ENCODE peak calls at places on chromosomes 2 and 18, in six cellular contexts. One of them, this sample, is unnamed.

GRCh38 chr2:58428553-58429284 is 187.6 kb upstream of the FANCL start:
- DNase-seq in GM12865: peak
- DNase-seq in GM20000: peak
- DNase-seq in brain microvascular endothelial cell: no peak
- DNase-seq in fibroblast of the aortic adventitia: no peak
- DNase-seq in progenitor cell of endocrine pancreas: peak
- DNase-seq in this sample: peak

GRCh38 chr18:8167673-8168072 is 441.6 kb upstream of the RAB12 start:
- DNase-seq in GM12865: no peak
- DNase-seq in GM20000: no peak
- DNase-seq in brain microvascular endothelial cell: no peak
- DNase-seq in fibroblast of the aortic adventitia: no peak
- DNase-seq in progenitor cell of endocrine pancreas: no peak
- DNase-seq in this sample: no peak

GRCh38 chr2:30714811-30715709 is 92.2 kb downstream of the CAPN13 start:
- DNase-seq in GM12865: peak
- DNase-seq in GM20000: no peak
- DNase-seq in brain microvascular endothelial cell: no peak
- DNase-seq in fibroblast of the aortic adventitia: no peak
- DNase-seq in progenitor cell of endocrine pancreas: no peak
- DNase-seq in this sample: no peak

GRCh38 chr2:149161481-149162225 is 123.2 kb downstream of the LYPD6B start:
- DNase-seq in GM12865: no peak
- DNase-seq in GM20000: no peak
- DNase-seq in brain microvascular endothelial cell: no peak
- DNase-seq in fibroblast of the aortic adventitia: no peak
- DNase-seq in progenitor cell of endocrine pancreas: no peak
- DNase-seq in this sample: no peak

GRCh38 chr2:62593825-62594224 is 87.8 kb upstream of the TMEM17 start:
- DNase-seq in GM12865: no peak
- DNase-seq in GM20000: no peak
- DNase-seq in brain microvascular endothelial cell: no peak
- DNase-seq in fibroblast of the aortic adventitia: no peak
- DNase-seq in progenitor cell of endocrine pancreas: no peak
- DNase-seq in this sample: no peak

GRCh38 chr2:113965644-113966043 is 75.8 kb downstream of the ACTR3 start:
- DNase-seq in GM12865: peak
- DNase-seq in GM20000: peak
- DNase-seq in brain microvascular endothelial cell: peak
- DNase-seq in fibroblast of the aortic adventitia: peak
- DNase-seq in progenitor cell of endocrine pancreas: no peak
- DNase-seq in this sample: peak

GRCh38 chr2:73107211-73107926 is 5.4 kb downstream of the RAB11FIP5 start:
- DNase-seq in GM12865: no peak
- DNase-seq in GM20000: no peak
- DNase-seq in brain microvascular endothelial cell: no peak
- DNase-seq in fibroblast of the aortic adventitia: peak
- DNase-seq in progenitor cell of endocrine pancreas: no peak
- DNase-seq in this sample: no peak

GRCh38 chr2:68255736-68256450 is 3.6 kb upstream of the PPP3R1 start:
- DNase-seq in GM12865: no peak
- DNase-seq in GM20000: no peak
- DNase-seq in brain microvascular endothelial cell: no peak
- DNase-seq in fibroblast of the aortic adventitia: peak
- DNase-seq in progenitor cell of endocrine pancreas: no peak
- DNase-seq in this sample: no peak

GRCh38 chr2:182503886-182504285 is 77.0 kb upstream of the PDE1A start:
- DNase-seq in GM12865: no peak
- DNase-seq in GM20000: no peak
- DNase-seq in brain microvascular endothelial cell: no peak
- DNase-seq in fibroblast of the aortic adventitia: peak
- DNase-seq in progenitor cell of endocrine pancreas: no peak
- DNase-seq in this sample: no peak

GRCh38 chr2:8462899-8463648 is 218.8 kb upstream of the ID2 start:
- DNase-seq in GM12865: no peak
- DNase-seq in GM20000: no peak
- DNase-seq in brain microvascular endothelial cell: no peak
- DNase-seq in fibroblast of the aortic adventitia: no peak
- DNase-seq in progenitor cell of endocrine pancreas: no peak
- DNase-seq in this sample: no peak

GRCh38 chr2:191881982-191882816 is 35.3 kb upstream of the CAVIN2 start:
- DNase-seq in GM12865: no peak
- DNase-seq in GM20000: no peak
- DNase-seq in brain microvascular endothelial cell: no peak
- DNase-seq in fibroblast of the aortic adventitia: no peak
- DNase-seq in progenitor cell of endocrine pancreas: no peak
- DNase-seq in this sample: no peak

GRCh38 chr2:206988884-206989283 is 49.6 kb downstream of the CPO start:
- DNase-seq in GM12865: no peak
- DNase-seq in GM20000: no peak
- DNase-seq in brain microvascular endothelial cell: no peak
- DNase-seq in fibroblast of the aortic adventitia: no peak
- DNase-seq in progenitor cell of endocrine pancreas: no peak
- DNase-seq in this sample: no peak

GRCh38 chr2:206987810-206988209 is 48.5 kb downstream of the CPO start:
- DNase-seq in GM12865: no peak
- DNase-seq in GM20000: no peak
- DNase-seq in brain microvascular endothelial cell: no peak
- DNase-seq in fibroblast of the aortic adventitia: no peak
- DNase-seq in progenitor cell of endocrine pancreas: no peak
- DNase-seq in this sample: no peak

GRCh38 chr2:206993512-206993911 is 54.2 kb downstream of the CPO start:
- DNase-seq in GM12865: no peak
- DNase-seq in GM20000: no peak
- DNase-seq in brain microvascular endothelial cell: no peak
- DNase-seq in fibroblast of the aortic adventitia: no peak
- DNase-seq in progenitor cell of endocrine pancreas: no peak
- DNase-seq in this sample: no peak

GRCh38 chr2:206989306-206989705 is 50.0 kb downstream of the CPO start:
- DNase-seq in GM12865: peak
- DNase-seq in GM20000: peak
- DNase-seq in brain microvascular endothelial cell: no peak
- DNase-seq in fibroblast of the aortic adventitia: no peak
- DNase-seq in progenitor cell of endocrine pancreas: peak
- DNase-seq in this sample: peak

GRCh38 chr2:206990335-206990734 is 51.0 kb downstream of the CPO start:
- DNase-seq in GM12865: no peak
- DNase-seq in GM20000: no peak
- DNase-seq in brain microvascular endothelial cell: no peak
- DNase-seq in fibroblast of the aortic adventitia: peak
- DNase-seq in progenitor cell of endocrine pancreas: no peak
- DNase-seq in this sample: no peak
- TF ChIP-seq CTCF in GM12865: no peak
- TF ChIP-seq CTCF in GM20000: no peak
- TF ChIP-seq CTCF in brain microvascular endothelial cell: no peak
- TF ChIP-seq CTCF in fibroblast of the aortic adventitia: no peak
- TF ChIP-seq CTCF in progenitor cell of endocrine pancreas: no peak
- TF ChIP-seq CTCF in this sample: no peak

GRCh38 chr2:10160226-10160955 is 37.9 kb downstream of the RRM2 start:
- DNase-seq in GM12865: no peak
- DNase-seq in GM20000: no peak
- DNase-seq in brain microvascular endothelial cell: no peak
- DNase-seq in fibroblast of the aortic adventitia: no peak
- DNase-seq in progenitor cell of endocrine pancreas: no peak
- DNase-seq in this sample: no peak

GRCh38 chr2:10158681-10159080 is 36.1 kb downstream of the RRM2 start:
- DNase-seq in GM12865: no peak
- DNase-seq in GM20000: no peak
- DNase-seq in brain microvascular endothelial cell: no peak
- DNase-seq in fibroblast of the aortic adventitia: no peak
- DNase-seq in progenitor cell of endocrine pancreas: no peak
- DNase-seq in this sample: no peak

GRCh38 chr2:10159086-10159485 is 36.5 kb downstream of the RRM2 start:
- DNase-seq in GM12865: no peak
- DNase-seq in GM20000: no peak
- DNase-seq in brain microvascular endothelial cell: no peak
- DNase-seq in fibroblast of the aortic adventitia: no peak
- DNase-seq in progenitor cell of endocrine pancreas: no peak
- DNase-seq in this sample: no peak

GRCh38 chr2:10159486-10160160 is 37.1 kb downstream of the RRM2 start:
- DNase-seq in GM12865: no peak
- DNase-seq in GM20000: no peak
- DNase-seq in brain microvascular endothelial cell: no peak
- DNase-seq in fibroblast of the aortic adventitia: no peak
- DNase-seq in progenitor cell of endocrine pancreas: no peak
- DNase-seq in this sample: no peak

DNA sequence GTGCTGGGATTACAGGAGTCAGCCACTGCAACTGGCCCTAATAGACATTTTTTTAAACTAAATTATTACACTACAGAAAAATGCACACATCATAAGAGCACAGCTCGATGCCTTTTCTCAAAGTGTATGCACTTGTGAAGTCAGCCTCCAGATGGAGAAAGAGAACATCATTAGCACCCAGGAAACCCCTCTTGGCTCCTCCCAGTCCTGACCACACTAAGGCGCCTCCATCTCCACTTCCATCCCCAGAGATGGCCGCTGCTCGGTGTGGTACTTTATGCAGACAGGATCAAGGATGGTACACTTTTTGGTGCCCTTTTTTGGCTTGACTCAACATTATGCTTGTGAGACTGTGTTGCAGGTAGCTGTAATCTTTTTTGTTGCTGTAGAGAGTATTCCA is 34.8 kb downstream of the RRM2 start:
- DNase-seq in GM12865: no peak
- DNase-seq in GM20000: no peak
- DNase-seq in brain microvascular endothelial cell: no peak
- DNase-seq in fibroblast of the aortic adventitia: no peak
- DNase-seq in progenitor cell of endocrine pancreas: no peak
- DNase-seq in this sample: no peak
- TF ChIP-seq CTCF in GM12865: no peak
- TF ChIP-seq CTCF in GM20000: no peak
- TF ChIP-seq CTCF in brain microvascular endothelial cell: no peak
- TF ChIP-seq CTCF in fibroblast of the aortic adventitia: no peak
- TF ChIP-seq CTCF in progenitor cell of endocrine pancreas: no peak
- TF ChIP-seq CTCF in this sample: no peak

DNA sequence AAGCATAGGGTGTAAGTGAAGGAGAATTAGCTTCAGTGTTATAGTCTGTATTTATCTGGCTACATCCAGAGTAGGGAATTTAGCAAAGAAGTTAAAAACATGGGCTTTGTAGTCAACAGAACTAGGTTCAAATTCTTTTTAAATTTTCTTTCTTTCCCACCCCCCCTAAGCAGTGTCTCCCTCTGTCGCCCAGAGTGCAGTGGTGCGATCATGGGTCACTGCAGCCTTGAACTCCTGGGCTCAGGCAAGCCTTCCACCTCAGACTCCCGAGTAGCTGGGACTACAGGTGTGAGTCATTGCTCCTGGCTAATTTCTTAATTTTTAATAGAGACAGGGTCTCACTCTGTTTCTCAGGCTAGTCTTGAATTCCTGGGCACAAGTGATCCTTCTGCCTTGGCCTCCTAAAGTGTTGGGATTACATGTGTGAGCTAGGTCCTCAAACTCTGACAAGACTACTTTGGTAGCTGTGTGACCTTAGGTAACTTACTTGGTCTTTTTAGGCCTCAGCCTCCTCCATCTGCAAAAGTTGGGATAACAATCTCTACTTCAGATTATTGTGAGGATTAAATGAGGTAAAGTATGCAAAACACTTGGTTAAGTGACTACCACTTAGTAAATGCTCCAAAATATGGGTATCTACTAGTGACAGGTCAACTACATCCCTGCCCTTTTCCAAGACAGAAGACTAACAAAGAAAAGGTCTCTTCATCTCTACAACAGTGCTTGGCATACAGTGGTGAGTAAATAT is 17.8 kb downstream of the DOK1 start:
- DNase-seq in GM12865: peak
- DNase-seq in GM20000: no peak
- DNase-seq in brain microvascular endothelial cell: no peak
- DNase-seq in fibroblast of the aortic adventitia: no peak
- DNase-seq in progenitor cell of endocrine pancreas: no peak
- DNase-seq in this sample: no peak
- TF ChIP-seq CTCF in GM12865: peak
- TF ChIP-seq CTCF in GM20000: no peak
- TF ChIP-seq CTCF in brain microvascular endothelial cell: no peak
- TF ChIP-seq CTCF in fibroblast of the aortic adventitia: peak
- TF ChIP-seq CTCF in progenitor cell of endocrine pancreas: no peak
- TF ChIP-seq CTCF in this sample: no peak

GRCh38 chr2:162524192-162524591 is 180.3 kb downstream of the GCA start:
- DNase-seq in GM12865: no peak
- DNase-seq in GM20000: no peak
- DNase-seq in brain microvascular endothelial cell: no peak
- DNase-seq in fibroblast of the aortic adventitia: no peak
- DNase-seq in progenitor cell of endocrine pancreas: no peak
- DNase-seq in this sample: no peak
- TF ChIP-seq CTCF in GM12865: no peak
- TF ChIP-seq CTCF in GM20000: no peak
- TF ChIP-seq CTCF in brain microvascular endothelial cell: no peak
- TF ChIP-seq CTCF in fibroblast of the aortic adventitia: no peak
- TF ChIP-seq CTCF in progenitor cell of endocrine pancreas: peak
- TF ChIP-seq CTCF in this sample: no peak

GRCh38 chr2:129716781-129717559 is 262.5 kb upstream of the RAB6C start:
- DNase-seq in GM12865: no peak
- DNase-seq in GM20000: no peak
- DNase-seq in brain microvascular endothelial cell: no peak
- DNase-seq in fibroblast of the aortic adventitia: no peak
- DNase-seq in progenitor cell of endocrine pancreas: no peak
- DNase-seq in this sample: no peak

GRCh38 chr2:129720360-129720759 is 259.1 kb upstream of the RAB6C start:
- DNase-seq in GM12865: no peak
- DNase-seq in GM20000: no peak
- DNase-seq in brain microvascular endothelial cell: no peak
- DNase-seq in fibroblast of the aortic adventitia: no peak
- DNase-seq in progenitor cell of endocrine pancreas: no peak
- DNase-seq in this sample: no peak

GRCh38 chr2:129717560-129718128 is 261.8 kb upstream of the RAB6C start:
- DNase-seq in GM12865: no peak
- DNase-seq in GM20000: no peak
- DNase-seq in brain microvascular endothelial cell: no peak
- DNase-seq in fibroblast of the aortic adventitia: no peak
- DNase-seq in progenitor cell of endocrine pancreas: no peak
- DNase-seq in this sample: no peak

GRCh38 chr2:129720761-129721160 is 258.7 kb upstream of the RAB6C start:
- DNase-seq in GM12865: no peak
- DNase-seq in GM20000: no peak
- DNase-seq in brain microvascular endothelial cell: no peak
- DNase-seq in fibroblast of the aortic adventitia: no peak
- DNase-seq in progenitor cell of endocrine pancreas: no peak
- DNase-seq in this sample: no peak

DNA sequence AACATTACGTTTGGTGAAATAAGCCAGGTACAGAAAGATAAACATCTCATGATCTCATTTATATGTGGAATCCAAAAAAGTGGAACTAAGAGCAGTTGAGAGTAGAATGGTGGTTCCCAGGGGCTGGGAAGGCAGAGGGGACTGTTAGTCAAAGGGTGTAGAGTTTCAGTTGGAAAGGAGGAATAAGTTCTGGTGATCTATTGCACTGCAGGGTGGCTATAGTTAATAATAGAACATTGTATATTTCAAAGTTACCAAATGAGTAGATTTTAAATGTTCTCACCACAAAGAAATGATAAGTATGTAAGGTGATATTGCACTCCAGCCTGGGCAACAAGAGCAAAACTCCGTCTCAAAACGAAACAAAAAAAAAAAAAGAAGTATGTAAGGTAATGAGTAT is 260.1 kb upstream of the RAB6C start:
- DNase-seq in GM12865: no peak
- DNase-seq in GM20000: no peak
- DNase-seq in brain microvascular endothelial cell: no peak
- DNase-seq in fibroblast of the aortic adventitia: no peak
- DNase-seq in progenitor cell of endocrine pancreas: no peak
- DNase-seq in this sample: no peak
- TF ChIP-seq CTCF in GM12865: no peak
- TF ChIP-seq CTCF in GM20000: no peak
- TF ChIP-seq CTCF in brain microvascular endothelial cell: no peak
- TF ChIP-seq CTCF in fibroblast of the aortic adventitia: no peak
- TF ChIP-seq CTCF in progenitor cell of endocrine pancreas: no peak
- TF ChIP-seq CTCF in this sample: no peak

GRCh38 chr18:63097198-63097597 is 222.4 kb downstream of the BCL2 start:
- DNase-seq in GM12865: no peak
- DNase-seq in GM20000: no peak
- DNase-seq in brain microvascular endothelial cell: no peak
- DNase-seq in fibroblast of the aortic adventitia: no peak
- DNase-seq in progenitor cell of endocrine pancreas: no peak
- DNase-seq in this sample: no peak
- TF ChIP-seq CTCF in GM12865: no peak
- TF ChIP-seq CTCF in GM20000: no peak
- TF ChIP-seq CTCF in brain microvascular endothelial cell: no peak
- TF ChIP-seq CTCF in fibroblast of the aortic adventitia: no peak
- TF ChIP-seq CTCF in progenitor cell of endocrine pancreas: no peak
- TF ChIP-seq CTCF in this sample: no peak

This sample was measured in glutamatergic neuron.